ENCODE peak calls at places on chromosomes 16 and 17, in five cellular contexts. F is omental fat pad, M is glutamatergic neuron, Z is cardiac muscle cell, S is fibroblast of mammary gland. X is an unnamed sample.

GRCh38 chr17:29562615-29563014 is 4.2 kb downstream of the ABHD15 start:
- DNase-seq in F (peak), M (no peak), Z (no peak), S (no peak), X (no peak)

GRCh38 chr16:66127459-66128362 is 238.8 kb upstream of the CDH5 start:
- DNase-seq in F (peak), M (no peak), Z (peak), S (no peak), X (no peak)

GRCh38 chr17:33242725-33243124 is 50.4 kb downstream of the ASIC2 start:
- DNase-seq in F (no peak), M (no peak), Z (no peak), S (no peak), X (no peak)

GRCh38 chr16:79767597-79768280 is 167.2 kb upstream of the MAF start:
- DNase-seq in F (no peak), M (no peak), Z (no peak), S (peak), X (no peak)

GRCh38 chr17:53949473-53950090 is 126.9 kb downstream of the KIF2B start:
- DNase-seq in F (no peak), M (no peak), Z (no peak), S (no peak), X (no peak)

GRCh38 chr17:50861822-50862528 is 4.2 kb downstream of the TOB1 start:
- DNase-seq in F (no peak), M (no peak), Z (no peak), S (peak), X (no peak)

GRCh38 chr17:49216953-49217650 is 6.6 kb downstream of the ABI3 start:
- DNase-seq in F (no peak), M (no peak), Z (no peak), S (no peak), X (no peak)

GRCh38 chr16:13390093-13390985 is 488.9 kb downstream of the SHISA9 start:
- DNase-seq in F (no peak), M (no peak), Z (peak), S (no peak), X (no peak)

GRCh38 chr17:77381185-77381700 is 240.5 kb downstream of the SEC14L1 start:
- DNase-seq in F (no peak), M (no peak), Z (no peak), S (no peak), X (no peak)

GRCh38 chr17:65039349-65039988 is 17.1 kb downstream of the GNA13 start:
- DNase-seq in F (no peak), M (no peak), Z (no peak), S (no peak), X (no peak)

GRCh38 chr17:44350733-44351226 is 5.7 kb downstream of the GRN start:
- DNase-seq in F (peak), M (peak), Z (peak), S (peak), X (peak)

GRCh38 chr16:28311913-28312312 is 19.6 kb downstream of the SBK1 start:
- DNase-seq in F (no peak), M (no peak), Z (no peak), S (peak), X (no peak)

GRCh38 chr16:1145383-1146100 is 7.4 kb upstream of the CACNA1H start:
- DNase-seq in F (no peak), M (peak), Z (no peak), S (no peak), X (no peak)

GRCh38 chr17:19407601-19408380 is 3.2 kb upstream of the RNF112 start:
- DNase-seq in F (no peak), M (no peak), Z (no peak), S (no peak), X (no peak)

GRCh38 chr16:55203570-55203969 is 120.4 kb upstream of the IRX6 start:
- DNase-seq in F (no peak), M (no peak), Z (no peak), S (no peak), X (no peak)

GRCh38 chr17:79019631-79020584 is 4.1 kb upstream of the C1QTNF1 start:
- DNase-seq in F (no peak), M (peak), Z (peak), S (peak), X (no peak)

GRCh38 chr16:48102083-48103008 is 53.4 kb downstream of the ABCC12 start:
- DNase-seq in F (no peak), M (no peak), Z (no peak), S (no peak), X (no peak)

GRCh38 chr17:72030067-72030899 is 90.5 kb upstream of the SOX9 start:
- DNase-seq in F (no peak), M (peak), Z (peak), S (peak), X (peak)

GRCh38 chr17:35895602-35896001 is 15.4 kb upstream of the CCL5 start:
- DNase-seq in F (no peak), M (no peak), Z (no peak), S (no peak), X (no peak)

GRCh38 chr17:924711-925480 is 54.7 kb downstream of the NXN start:
- DNase-seq in F (no peak), M (no peak), Z (peak), S (no peak), X (no peak)

GRCh38 chr17:32192379-32192778 is 50.1 kb downstream of the RHOT1 start:
- DNase-seq in F (no peak), M (no peak), Z (no peak), S (peak), X (no peak)

GRCh38 chr16:84228321-84228838 is 11.4 kb downstream of the KCNG4 start:
- DNase-seq in F (peak), M (peak), Z (no peak), S (peak), X (no peak)

GRCh38 chr17:28078443-28079229 is 36.2 kb downstream of the NLK start:
- DNase-seq in F (no peak), M (no peak), Z (no peak), S (no peak), X (no peak)

GRCh38 chr16:57112403-57113041 is 20.1 kb downstream of the CPNE2 start:
- DNase-seq in F (no peak), M (no peak), Z (peak), S (no peak), X (no peak)

GRCh38 chr17:63699638-63700527 is at the start of gene LIMD2:
- DNase-seq in F (no peak), M (peak), Z (peak), S (no peak), X (peak)

GRCh38 chr16:84013787-84014569 is 28.6 kb downstream of the SLC38A8 start:
- DNase-seq in F (no peak), M (peak), Z (peak), S (peak), X (peak)

GRCh38 chr16:59601452-59601851 is 867.3 kb upstream of the GOT2 start:
- DNase-seq in F (no peak), M (no peak), Z (no peak), S (no peak), X (no peak)

GRCh38 chr17:50501054-50501453 is 7.2 kb upstream of the MYCBPAP start:
- DNase-seq in F (no peak), M (peak), Z (peak), S (peak), X (no peak)

GRCh38 chr16:87700406-87701065 is 65.2 kb downstream of the KLHDC4 start:
- DNase-seq in F (no peak), M (no peak), Z (no peak), S (no peak), X (no peak)

GRCh38 chr17:4604111-4604644 is 19.8 kb downstream of the SMTNL2 start:
- DNase-seq in F (no peak), M (peak), Z (peak), S (peak), X (no peak)

GRCh38 chr17:83116311-83116771 is 36.9 kb downstream of the METRNL start:
- DNase-seq in F (no peak), M (no peak), Z (no peak), S (no peak), X (no peak)

GRCh38 chr16:27700596-27700995 is 150.7 kb downstream of the KATNIP start:
- DNase-seq in F (no peak), M (no peak), Z (no peak), S (no peak), X (no peak)

GRCh38 chr17:2710804-2711607 is 558 bp downstream of the CLUH start:
- DNase-seq in F (no peak), M (no peak), Z (peak), S (no peak), X (no peak)

GRCh38 chr17:59547131-59547915 is 18.1 kb upstream of the DHX40 start:
- DNase-seq in F (no peak), M (peak), Z (no peak), S (peak), X (no peak)

GRCh38 chr17:31461227-31461810 is 69.8 kb downstream of the RAB11FIP4 start:
- DNase-seq in F (no peak), M (no peak), Z (no peak), S (no peak), X (no peak)

GRCh38 chr16:67718668-67719047 is 458 bp downstream of the GFOD2 start:
- DNase-seq in F (no peak), M (no peak), Z (no peak), S (no peak), X (no peak)

GRCh38 chr16:31535737-31536136 is 8.0 kb downstream of the AHSP start:
- DNase-seq in F (no peak), M (no peak), Z (no peak), S (no peak), X (no peak)

GRCh38 chr16:3180445-3180878 is 7.5 kb upstream of the OR1F1 start:
- DNase-seq in F (no peak), M (no peak), Z (no peak), S (no peak), X (no peak)

DNA sequence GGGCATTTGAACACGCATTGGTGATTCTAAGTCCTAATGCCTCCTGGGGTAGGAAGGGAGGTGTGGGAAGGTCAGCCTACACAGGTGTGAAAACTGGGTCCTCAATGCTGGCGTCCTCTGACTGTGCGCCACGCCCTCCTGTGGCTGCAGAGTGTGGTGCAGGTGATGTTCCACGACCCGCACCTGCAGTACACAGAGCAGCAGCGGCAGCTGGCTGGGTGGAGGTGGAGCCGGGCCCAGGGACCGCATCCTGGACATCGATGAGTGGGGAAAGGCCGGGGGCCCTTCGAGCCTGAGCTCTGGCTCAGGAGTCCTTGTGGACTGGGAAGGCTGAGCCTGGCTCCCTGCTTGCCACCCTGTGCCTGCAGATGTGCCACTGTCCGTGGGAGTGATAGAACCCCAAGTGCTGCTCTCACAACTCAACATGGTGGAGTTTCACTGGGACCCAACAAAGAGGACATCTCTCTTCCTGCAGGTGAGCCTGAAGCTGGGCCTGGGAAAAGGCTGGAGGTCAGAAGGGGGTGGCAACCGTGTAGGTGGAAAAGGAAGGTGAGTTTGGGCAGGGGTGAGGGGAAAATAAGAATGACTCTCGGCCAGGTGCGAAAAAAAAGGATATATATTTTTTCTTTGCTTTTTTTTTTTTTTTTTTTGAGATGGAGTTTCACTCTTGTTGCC is 14.0 kb upstream of the STAC2 start:
- DNase-seq in F (no peak), M (peak), Z (peak), S (no peak), X (peak)
- TF ChIP-seq CTCF in F (no peak), M (peak), Z (peak), S (peak), X (peak)

GRCh38 chr17:40060887-40061480 is 1.8 kb upstream of the THRA start:
- DNase-seq in F (no peak), M (no peak), Z (no peak), S (no peak), X (no peak)
- TF ChIP-seq CTCF in F (no peak), M (no peak), Z (no peak), S (no peak), X (no peak)

DNA sequence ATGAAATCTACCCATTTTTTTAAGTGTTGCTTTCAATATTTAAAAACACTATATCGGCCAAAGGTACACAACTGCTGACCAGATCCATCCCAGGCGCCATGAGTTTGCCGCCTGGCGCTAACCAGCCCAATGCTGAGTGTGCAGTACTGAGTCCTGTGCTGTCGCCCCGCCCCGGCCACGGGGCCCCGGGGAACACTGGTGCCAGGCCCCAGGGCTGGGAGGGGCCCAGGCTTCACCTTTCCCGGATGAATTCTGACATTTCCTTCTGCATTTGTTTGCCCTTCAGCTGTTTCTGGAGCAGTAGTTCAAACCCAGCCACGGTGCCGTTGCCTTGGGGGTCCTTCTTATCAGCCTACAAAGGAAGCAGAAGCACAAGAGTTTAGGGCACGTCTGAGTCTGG is 37.8 kb upstream of the RCVRN start:
- DNase-seq in F (no peak), M (no peak), Z (no peak), S (no peak), X (no peak)
- TF ChIP-seq CTCF in F (no peak), M (no peak), Z (no peak), S (no peak), X (no peak)

DNA sequence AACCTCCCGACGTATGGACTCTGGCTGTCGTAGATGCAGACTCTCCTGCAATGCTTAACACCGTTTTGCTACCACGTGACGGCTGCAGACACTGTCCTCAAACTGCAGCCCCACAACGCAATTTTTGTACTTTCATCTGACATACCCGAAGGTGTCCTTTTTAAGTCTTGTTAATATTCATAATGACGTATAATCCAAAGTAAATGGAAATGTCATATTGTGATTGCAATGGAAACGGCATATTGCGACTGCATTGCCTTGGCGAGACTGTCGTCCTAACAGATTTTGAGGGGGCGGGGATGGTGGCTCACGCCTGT is 79.3 kb upstream of the TBC1D3K start:
- DNase-seq in F (no peak), M (no peak), Z (no peak), S (no peak), X (no peak)
- TF ChIP-seq CTCF in F (no peak), M (peak), Z (no peak), S (no peak), X (no peak)

GRCh38 chr16:89114159-89114981 is 20.7 kb downstream of the ACSF3 start:
- DNase-seq in F (no peak), M (peak), Z (no peak), S (peak), X (no peak)

GRCh38 chr16:89112377-89113151 is 18.9 kb downstream of the ACSF3 start:
- DNase-seq in F (no peak), M (peak), Z (no peak), S (no peak), X (no peak)

GRCh38 chr16:89113661-89114060 is 20.0 kb downstream of the ACSF3 start:
- DNase-seq in F (no peak), M (peak), Z (no peak), S (no peak), X (no peak)

GRCh38 chr16:89111263-89111662 is 17.6 kb downstream of the ACSF3 start:
- DNase-seq in F (no peak), M (peak), Z (no peak), S (no peak), X (no peak)

GRCh38 chr16:89113152-89113547 is 19.5 kb downstream of the ACSF3 start:
- DNase-seq in F (no peak), M (peak), Z (no peak), S (no peak), X (no peak)
- TF ChIP-seq CTCF in F (no peak), M (no peak), Z (no peak), S (no peak), X (no peak)

GRCh38 chr16:24010440-24011089 is 174.8 kb downstream of the PRKCB start:
- DNase-seq in F (peak), M (peak), Z (peak), S (peak), X (peak)
- TF ChIP-seq CTCF in F (no peak), M (peak), Z (peak), S (peak), X (peak)

GRCh38 chr16:53721017-53721416 is 17.1 kb downstream of the FTO start:
- DNase-seq in F (no peak), M (no peak), Z (no peak), S (no peak), X (no peak)
- TF ChIP-seq CTCF in F (no peak), M (no peak), Z (no peak), S (no peak), X (no peak)

DNA sequence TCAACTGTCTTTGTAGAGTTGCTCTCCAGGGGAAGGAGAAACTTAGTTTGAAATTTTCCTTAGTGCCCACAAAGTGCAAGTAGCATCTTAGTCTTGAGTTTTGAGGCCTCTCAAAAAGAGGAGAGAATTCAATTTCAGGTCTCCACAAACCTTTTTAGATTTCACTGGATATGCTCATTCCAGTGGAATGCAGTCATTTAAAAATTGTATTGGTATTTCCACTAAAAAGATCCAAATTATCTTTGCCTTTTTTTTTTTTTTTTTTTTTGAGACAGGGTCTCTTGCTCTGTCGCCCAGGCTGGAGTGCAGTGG is 6.9 kb upstream of the FOXJ1 start:
- DNase-seq in F (no peak), M (no peak), Z (no peak), S (no peak), X (no peak)
- TF ChIP-seq CTCF in F (no peak), M (peak), Z (no peak), S (no peak), X (no peak)

GRCh38 chr17:47907932-47908562 is 12.0 kb downstream of the SP2 start:
- DNase-seq in F (no peak), M (no peak), Z (no peak), S (no peak), X (no peak)
- TF ChIP-seq CTCF in F (no peak), M (no peak), Z (no peak), S (no peak), X (no peak)

X was measured in progenitor cell of endocrine pancreas.